ENCODE peak calls at places on chromosomes 6 and 20, in eight cellular contexts. I, T, X, F, P, S, N and W are unnamed samples.

GRCh38 chr20:21184810-21185209 is 58.9 kb downstream of the KIZ start:
- DNase-seq in N (no peak), S (peak), T (no peak), P (no peak), F (no peak), I (no peak), X (no peak), W (no peak)

GRCh38 chr6:158040051-158040803 is 58.6 kb downstream of the SYNJ2 start:
- DNase-seq in P (peak), I (peak), F (no peak), X (peak), S (peak), N (peak), T (no peak), W (peak)

GRCh38 chr6:24448828-24449525 is 40.4 kb downstream of the GPLD1 start:
- DNase-seq in I (no peak), N (no peak), X (no peak), T (no peak), P (no peak), F (no peak), S (no peak), W (no peak)

GRCh38 chr20:54995553-54995952 is 520.2 kb downstream of the DOK5 start:
- DNase-seq in P (no peak), I (no peak), T (no peak), X (no peak), S (no peak), N (no peak), F (no peak), W (no peak)

GRCh38 chr6:160455484-160456213 is 107.5 kb downstream of the SLC22A3 start:
- DNase-seq in I (peak), P (peak), F (no peak), S (peak), X (no peak), T (peak), N (peak), W (peak)

GRCh38 chr20:62860924-62861691 is 514 bp downstream of the TCFL5 start:
- DNase-seq in X (no peak), T (peak), S (no peak), F (peak), P (no peak), I (no peak), N (no peak), W (no peak)

GRCh38 chr20:64065973-64066341 is 3.0 kb downstream of the TCEA2 start:
- DNase-seq in N (no peak), P (peak), X (peak), S (peak), I (peak), T (no peak), F (no peak), W (no peak)

GRCh38 chr6:96537726-96538125 is 16.1 kb downstream of the UFL1 start:
- DNase-seq in T (no peak), N (no peak), I (no peak), X (no peak), S (no peak), F (no peak), P (no peak), W (no peak)

GRCh38 chr6:139577124-139577800 is 202.8 kb upstream of the CITED2 start:
- DNase-seq in N (no peak), T (peak), S (no peak), I (no peak), F (no peak), P (no peak), X (no peak), W (no peak)

GRCh38 chr20:10673176-10673830 is 496 bp downstream of the JAG1 start:
- DNase-seq in S (no peak), I (no peak), P (no peak), X (no peak), N (peak), F (peak), T (peak), W (no peak)

GRCh38 chr20:32902456-32903420 is 44.0 kb downstream of the EFCAB8 start:
- DNase-seq in N (peak), I (no peak), X (no peak), F (peak), P (peak), T (no peak), S (peak), W (no peak)

GRCh38 chr20:8473459-8473858 is 341.4 kb downstream of the PLCB1 start:
- DNase-seq in T (no peak), F (no peak), N (no peak), I (peak), X (no peak), S (peak), P (no peak), W (no peak)

GRCh38 chr20:20012517-20012916 is 4.6 kb upstream of the NAA20 start:
- DNase-seq in N (no peak), I (no peak), X (no peak), T (no peak), S (no peak), F (no peak), P (no peak), W (no peak)

GRCh38 chr6:169963581-169964297 is 212.3 kb downstream of the ERMARD start:
- DNase-seq in F (peak), T (no peak), N (peak), P (no peak), S (no peak), X (no peak), I (no peak), W (no peak)

GRCh38 chr6:11432713-11433450 is 104.7 kb upstream of the TMEM170B start:
- DNase-seq in X (peak), F (no peak), N (no peak), T (no peak), I (peak), P (peak), S (peak), W (peak)

GRCh38 chr6:48074368-48074767 is 36.6 kb downstream of the PTCHD4 start:
- DNase-seq in F (no peak), X (no peak), P (no peak), S (peak), N (no peak), I (no peak), T (no peak), W (no peak)

GRCh38 chr6:151627689-151628444 is 134.1 kb downstream of the CCDC170 start:
- DNase-seq in X (no peak), S (no peak), P (no peak), F (no peak), N (no peak), T (no peak), I (no peak), W (no peak)

GRCh38 chr6:56752009-56752408 is 109.3 kb upstream of the DST start:
- DNase-seq in N (no peak), X (no peak), S (peak), P (peak), F (no peak), I (no peak), T (no peak), W (no peak)

GRCh38 chr6:106913111-106913510 is 61.4 kb downstream of the CD24 start:
- DNase-seq in F (no peak), N (no peak), T (no peak), X (no peak), S (no peak), I (no peak), P (no peak), W (no peak)

GRCh38 chr20:15179426-15180190 is 842.2 kb upstream of the FLRT3 start:
- DNase-seq in X (no peak), F (no peak), T (peak), N (peak), I (no peak), S (no peak), P (no peak), W (no peak)

GRCh38 chr20:15022921-15023320 is 685.5 kb upstream of the FLRT3 start:
- DNase-seq in X (no peak), P (no peak), S (no peak), F (no peak), T (no peak), I (no peak), N (no peak), W (no peak)

GRCh38 chr6:111129003-111129402 is 41.7 kb downstream of the SLC16A10 start:
- DNase-seq in N (peak), P (no peak), X (no peak), S (peak), F (no peak), T (peak), I (no peak), W (no peak)

GRCh38 chr6:143232849-143233248 is 172.2 kb downstream of the AIG1 start:
- DNase-seq in N (no peak), P (peak), T (peak), S (peak), I (no peak), X (no peak), F (no peak), W (no peak)

DNA sequence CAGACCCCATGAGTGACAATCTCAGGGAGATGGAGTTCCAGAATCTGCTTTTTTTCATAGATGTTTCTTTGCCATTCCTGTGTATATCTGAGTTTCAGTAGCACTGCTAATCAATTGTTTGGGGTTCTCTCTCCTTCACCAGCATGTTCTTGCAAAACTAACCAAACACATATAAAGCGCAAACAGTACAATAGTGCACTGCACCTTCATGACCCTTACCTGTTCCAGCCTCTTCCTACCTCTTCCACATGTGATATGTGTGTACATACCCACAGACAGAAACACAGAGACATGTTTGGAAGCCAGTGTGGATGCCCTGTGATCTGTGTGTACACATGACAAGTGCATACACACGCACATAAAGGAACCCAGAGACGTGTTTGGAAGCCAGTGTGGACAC is 1.8 kb upstream of the CEP43 start:
- DNase-seq in I (no peak), N (no peak), X (no peak), F (no peak), T (no peak), S (no peak), P (no peak), W (no peak)
- H3K4me3 ChIP-seq in I (peak), N (peak), X (peak), F (peak), T (no peak), S (peak), P (peak), W (peak)

DNA sequence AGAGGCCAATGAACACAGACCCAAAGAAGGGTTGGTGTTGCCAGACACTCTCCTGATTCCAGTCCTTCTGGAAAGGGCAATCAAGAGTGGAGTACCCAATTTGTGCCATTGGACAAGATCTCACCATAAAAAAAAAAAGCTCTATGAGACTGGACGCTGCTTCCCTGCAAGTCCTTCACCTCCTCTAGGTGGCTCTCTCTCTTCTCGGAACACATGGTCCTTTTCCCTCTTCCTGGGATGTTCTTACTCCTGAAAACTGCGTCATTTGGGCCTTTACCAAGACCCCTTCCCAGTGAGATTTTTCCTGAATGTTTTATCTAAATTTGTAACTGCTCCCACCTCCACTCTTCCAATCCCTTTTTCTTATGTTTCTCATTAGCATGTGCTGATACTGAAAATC is 280.8 kb downstream of the FOXA2 start:
- DNase-seq in F (no peak), T (no peak), S (no peak), P (no peak), I (no peak), N (no peak), X (no peak), W (no peak)
- TF ChIP-seq CTCF in F (no peak), T (no peak), S (no peak), P (no peak), I (no peak), N (no peak), X (no peak), W (peak)

GRCh38 chr20:50690562-50690978 is 772 bp downstream of the RIPOR3 start:
- DNase-seq in T (no peak), F (no peak), N (no peak), S (no peak), X (no peak), I (no peak), P (no peak), W (no peak)

GRCh38 chr20:50692553-50692933 is 1.2 kb upstream of the RIPOR3 start:
- DNase-seq in S (no peak), N (no peak), X (no peak), F (no peak), P (no peak), T (no peak), I (no peak), W (no peak)

GRCh38 chr20:50690979-50691584 is at the start of gene RIPOR3:
- DNase-seq in N (peak), S (no peak), I (no peak), T (peak), X (no peak), F (no peak), P (no peak), W (no peak)

GRCh38 chr20:50693001-50693400 is 1.7 kb upstream of the RIPOR3 start:
- DNase-seq in S (peak), T (no peak), I (no peak), X (no peak), P (no peak), N (no peak), F (no peak), W (no peak)

DNA sequence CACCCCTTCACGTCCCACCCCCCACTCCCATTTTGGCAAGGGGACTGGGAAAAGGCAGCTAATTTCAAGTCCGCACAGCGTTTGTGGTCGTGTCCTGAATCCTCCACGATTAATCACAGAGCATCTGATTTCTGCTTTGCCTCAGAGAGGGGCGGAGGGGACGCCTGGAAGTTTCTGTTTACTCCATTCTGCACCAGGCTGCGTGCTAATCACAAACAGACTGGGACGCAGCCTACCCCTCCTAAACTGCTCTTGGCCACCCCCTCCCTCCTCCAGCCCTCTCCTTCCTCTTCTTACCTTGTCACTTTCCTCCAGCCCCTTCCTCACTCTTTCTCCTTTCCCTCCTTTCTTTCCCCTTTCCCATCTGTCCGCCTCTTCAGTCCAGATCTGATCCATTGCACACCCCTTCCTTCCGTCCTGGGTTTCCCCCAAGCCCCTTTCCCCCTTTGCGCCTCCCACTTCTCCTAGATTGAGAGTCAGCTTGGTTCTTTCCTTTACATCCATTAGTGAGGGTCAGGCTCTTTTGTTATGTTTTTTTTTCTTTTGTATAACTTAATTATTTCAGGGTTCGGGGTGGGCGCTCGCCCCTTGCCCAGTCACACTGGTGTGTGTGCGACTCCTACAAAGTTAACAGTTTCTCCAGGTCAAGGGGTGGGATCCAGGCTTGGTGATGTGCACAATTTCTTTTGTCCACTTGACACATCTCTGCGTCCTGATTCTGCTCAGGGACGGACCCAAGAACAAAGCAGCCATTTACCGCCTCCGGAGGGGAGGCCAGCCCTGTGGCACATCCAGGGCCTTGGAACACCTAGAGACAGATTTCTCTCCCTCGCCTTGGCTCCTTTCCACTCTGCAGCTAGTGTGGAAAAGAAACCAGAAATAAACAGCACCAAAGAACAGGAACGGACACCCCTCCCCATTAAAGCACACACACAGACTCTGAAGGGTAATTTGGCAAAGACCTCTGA is 527 bp upstream of the RIPOR3 start:
- DNase-seq in P (peak), S (peak), X (no peak), N (peak), T (no peak), F (no peak), I (peak), W (no peak)
- H3K4me3 ChIP-seq in P (peak), S (peak), X (peak), N (peak), T (peak), F (peak), I (peak), W (peak)

GRCh38 chr6:152859225-152859624 is 108.6 kb downstream of the VIP start:
- DNase-seq in I (no peak), S (no peak), F (no peak), N (no peak), X (no peak), T (no peak), P (no peak), W (no peak)

GRCh38 chr6:152858151-152858550 is 107.6 kb downstream of the VIP start:
- DNase-seq in I (no peak), S (no peak), X (no peak), T (no peak), F (no peak), P (no peak), N (no peak), W (no peak)

GRCh38 chr6:152863618-152864326 is 113.2 kb downstream of the VIP start:
- DNase-seq in N (no peak), I (peak), T (peak), F (no peak), S (peak), X (peak), P (peak), W (peak)
- TF ChIP-seq CTCF in N (peak), I (peak), T (no peak), F (peak), S (peak), X (peak), P (peak), W (peak)

GRCh38 chr6:118860880-118861279 is 33.1 kb upstream of the ASF1A start:
- DNase-seq in I (no peak), T (no peak), S (no peak), X (no peak), N (no peak), P (no peak), F (peak), W (no peak)

GRCh38 chr6:118859517-118860064 is 34.4 kb upstream of the ASF1A start:
- DNase-seq in F (no peak), N (no peak), X (no peak), I (no peak), S (no peak), P (no peak), T (no peak), W (no peak)

GRCh38 chr6:118862443-118862842 is 31.5 kb upstream of the ASF1A start:
- DNase-seq in T (no peak), N (no peak), F (no peak), S (no peak), I (no peak), P (no peak), X (no peak), W (no peak)

GRCh38 chr6:118856301-118856700 is 37.7 kb upstream of the ASF1A start:
- DNase-seq in N (no peak), I (no peak), S (no peak), P (no peak), X (no peak), F (no peak), T (no peak), W (no peak)

GRCh38 chr6:118860363-118860762 is 33.6 kb upstream of the ASF1A start:
- DNase-seq in T (no peak), S (no peak), X (no peak), I (no peak), N (no peak), P (no peak), F (no peak), W (no peak)
- H3K4me3 ChIP-seq in T (no peak), S (no peak), X (no peak), I (no peak), N (no peak), P (no peak), F (no peak), W (no peak)

DNA sequence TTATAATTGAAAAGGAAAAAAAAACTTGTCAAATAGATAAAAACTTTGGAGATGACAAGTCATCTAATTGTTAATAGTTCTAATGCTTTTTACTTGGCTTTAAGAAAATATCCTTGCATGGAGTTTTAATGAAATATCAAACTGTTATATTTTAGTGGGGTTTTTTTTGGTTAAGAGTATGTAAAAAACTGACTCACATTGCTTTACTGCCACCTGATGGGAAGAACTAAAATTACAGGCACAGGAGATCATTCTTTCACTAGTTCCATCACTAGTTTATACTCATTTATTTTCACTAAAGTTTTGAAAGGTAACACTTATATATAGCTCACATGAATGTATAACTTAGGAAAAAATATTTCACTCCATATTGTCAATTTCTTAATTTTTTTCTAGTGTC is 309.1 kb downstream of the LMBRD1 start:
- DNase-seq in F (no peak), I (no peak), P (no peak), X (no peak), N (no peak), T (no peak), S (peak), W (no peak)
- TF ChIP-seq CTCF in F (no peak), I (no peak), P (no peak), X (no peak), N (no peak), T (no peak), S (no peak), W (no peak)